ENCODE peak calls at places on chromosomes 7 and 10, in nine cellular contexts. One of them, this sample, is unnamed.

GRCh38 chr7:134632937-134633540 is 13.6 kb upstream of the BPGM start:
- DNase-seq in foreskin fibroblast: peak; percentile 46
- DNase-seq in NB4: peak; percentile 64
- DNase-seq in NT2/D1: peak; percentile 27
- DNase-seq in fibroblast of pulmonary artery: peak; percentile 79
- DNase-seq in IMR-90: peak; percentile 69
- DNase-seq in astrocyte of the spinal cord: peak; percentile 58
- DNase-seq in tibial artery: no peak
- DNase-seq in cardiac muscle cell: peak; percentile 54
- DNase-seq in this sample: peak; percentile 31

GRCh38 chr10:88386204-88386877 is 196.8 kb downstream of the RNLS start:
- DNase-seq in astrocyte of the spinal cord: peak; percentile 10
- DNase-seq in cardiac muscle cell: no peak
- DNase-seq in IMR-90: no peak
- DNase-seq in NB4: peak; percentile 30
- DNase-seq in foreskin fibroblast: peak; percentile 41
- DNase-seq in fibroblast of pulmonary artery: peak; percentile 34
- DNase-seq in tibial artery: no peak
- DNase-seq in NT2/D1: no peak
- DNase-seq in this sample: peak; percentile 8

GRCh38 chr7:877312-878232 is 1.2 kb downstream of the GET4 start:
- DNase-seq in NT2/D1: no peak
- DNase-seq in NB4: peak; percentile 45
- DNase-seq in tibial artery: no peak
- DNase-seq in cardiac muscle cell: no peak
- DNase-seq in IMR-90: no peak
- DNase-seq in fibroblast of pulmonary artery: no peak
- DNase-seq in foreskin fibroblast: no peak
- DNase-seq in astrocyte of the spinal cord: no peak
- DNase-seq in this sample: no peak

GRCh38 chr10:50542871-50543270 is 80.9 kb downstream of the SGMS1 start:
- DNase-seq in tibial artery: no peak
- DNase-seq in IMR-90: no peak
- DNase-seq in fibroblast of pulmonary artery: no peak
- DNase-seq in cardiac muscle cell: no peak
- DNase-seq in NB4: no peak
- DNase-seq in foreskin fibroblast: no peak
- DNase-seq in astrocyte of the spinal cord: no peak
- DNase-seq in NT2/D1: no peak
- DNase-seq in this sample: no peak

GRCh38 chr10:4194231-4194630 is 409.2 kb upstream of the KLF6 start:
- DNase-seq in foreskin fibroblast: no peak
- DNase-seq in cardiac muscle cell: no peak
- DNase-seq in astrocyte of the spinal cord: no peak
- DNase-seq in NT2/D1: no peak
- DNase-seq in IMR-90: peak; percentile 56
- DNase-seq in NB4: no peak
- DNase-seq in fibroblast of pulmonary artery: no peak
- DNase-seq in tibial artery: no peak
- DNase-seq in this sample: no peak

GRCh38 chr7:102431617-102432298 is 1.6 kb upstream of the ORAI2 start:
- DNase-seq in NB4: peak; percentile 75
- DNase-seq in NT2/D1: no peak
- DNase-seq in tibial artery: no peak
- DNase-seq in fibroblast of pulmonary artery: no peak
- DNase-seq in foreskin fibroblast: no peak
- DNase-seq in cardiac muscle cell: peak; percentile 19
- DNase-seq in IMR-90: no peak
- DNase-seq in astrocyte of the spinal cord: no peak
- DNase-seq in this sample: no peak

GRCh38 chr10:10796061-10796773 is 221.5 kb upstream of the CELF2 start:
- DNase-seq in tibial artery: no peak
- DNase-seq in fibroblast of pulmonary artery: peak; percentile 73
- DNase-seq in astrocyte of the spinal cord: peak; percentile 40
- DNase-seq in cardiac muscle cell: no peak
- DNase-seq in IMR-90: peak; percentile 38
- DNase-seq in NB4: no peak
- DNase-seq in foreskin fibroblast: no peak
- DNase-seq in NT2/D1: no peak
- DNase-seq in this sample: no peak

GRCh38 chr7:44285561-44285960 is 39.8 kb downstream of the CAMK2B start:
- DNase-seq in NT2/D1: no peak
- DNase-seq in tibial artery: peak; percentile 3
- DNase-seq in cardiac muscle cell: no peak
- DNase-seq in IMR-90: no peak
- DNase-seq in astrocyte of the spinal cord: no peak
- DNase-seq in foreskin fibroblast: no peak
- DNase-seq in fibroblast of pulmonary artery: no peak
- DNase-seq in NB4: no peak
- DNase-seq in this sample: peak; percentile 1

GRCh38 chr7:151699147-151699546 is 177.8 kb downstream of the PRKAG2 start:
- DNase-seq in astrocyte of the spinal cord: peak; percentile 98
- DNase-seq in fibroblast of pulmonary artery: peak; percentile 91
- DNase-seq in NB4: peak; percentile 98
- DNase-seq in IMR-90: peak; percentile 97
- DNase-seq in NT2/D1: no peak
- DNase-seq in foreskin fibroblast: peak; percentile 47
- DNase-seq in cardiac muscle cell: no peak
- DNase-seq in tibial artery: no peak
- DNase-seq in this sample: no peak

GRCh38 chr7:111931016-111931517 is 275.1 kb downstream of the DOCK4 start:
- DNase-seq in IMR-90: peak; percentile 75
- DNase-seq in foreskin fibroblast: peak; percentile 32
- DNase-seq in cardiac muscle cell: no peak
- DNase-seq in fibroblast of pulmonary artery: peak; percentile 62
- DNase-seq in tibial artery: no peak
- DNase-seq in NB4: no peak
- DNase-seq in astrocyte of the spinal cord: peak; percentile 79
- DNase-seq in NT2/D1: peak; percentile 38
- DNase-seq in this sample: no peak

GRCh38 chr10:14063531-14064317 is 267.0 kb downstream of the FRMD4A start:
- DNase-seq in IMR-90: peak; percentile 87
- DNase-seq in NB4: no peak
- DNase-seq in fibroblast of pulmonary artery: peak; percentile 93
- DNase-seq in NT2/D1: no peak
- DNase-seq in foreskin fibroblast: peak; percentile 84
- DNase-seq in astrocyte of the spinal cord: peak; percentile 89
- DNase-seq in tibial artery: peak; percentile 44
- DNase-seq in cardiac muscle cell: peak; percentile 44
- DNase-seq in this sample: no peak

GRCh38 chr10:43294241-43294658 is 27.4 kb upstream of the RASGEF1A start:
- DNase-seq in IMR-90: no peak
- DNase-seq in astrocyte of the spinal cord: no peak
- DNase-seq in cardiac muscle cell: no peak
- DNase-seq in tibial artery: no peak
- DNase-seq in foreskin fibroblast: no peak
- DNase-seq in NB4: no peak
- DNase-seq in NT2/D1: no peak
- DNase-seq in fibroblast of pulmonary artery: no peak
- DNase-seq in this sample: no peak

DNA sequence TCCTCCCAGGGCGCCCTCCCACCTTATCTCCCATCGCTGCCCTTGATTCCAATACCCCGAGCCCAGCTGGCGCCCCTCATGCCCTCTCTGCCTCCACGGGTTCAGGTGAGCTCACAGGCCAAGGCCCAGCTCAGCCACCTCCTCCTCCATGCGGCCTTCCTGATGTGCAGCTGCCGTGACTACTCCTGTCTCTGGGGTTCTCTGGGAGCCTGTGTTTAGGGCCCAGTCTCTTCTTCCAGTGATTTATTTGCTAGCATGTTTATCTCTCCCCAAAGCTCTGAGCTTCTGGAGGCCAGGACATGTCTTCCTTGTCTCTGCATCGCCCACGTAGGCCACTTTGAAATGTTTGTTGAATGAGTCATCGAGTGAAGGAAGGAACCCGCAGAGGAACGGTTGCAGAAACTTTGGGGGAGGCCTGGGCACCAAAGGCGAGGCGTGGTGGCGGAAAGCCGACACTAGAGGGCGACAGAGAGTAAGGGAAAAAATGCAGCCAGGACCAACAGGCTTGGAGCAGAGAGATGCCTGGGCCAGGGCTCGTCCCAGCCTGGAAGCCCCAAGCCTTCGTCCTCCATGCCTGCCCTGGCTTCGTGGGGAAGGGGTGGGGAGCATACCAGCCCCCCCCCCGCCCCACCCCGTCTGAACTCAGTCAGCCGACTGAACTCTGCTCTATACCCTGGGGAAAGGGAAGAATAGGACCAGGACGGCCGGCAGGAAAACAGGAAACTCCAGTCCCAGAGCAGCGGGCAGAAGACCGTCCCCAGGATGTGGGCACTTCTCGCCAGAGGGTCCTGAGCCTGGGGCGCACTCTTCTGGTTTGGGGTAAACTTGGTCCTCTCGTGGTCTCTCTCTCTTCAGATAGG is 10.9 kb upstream of the HSPB1 start:
- DNase-seq in foreskin fibroblast: peak; percentile 96
- DNase-seq in fibroblast of pulmonary artery: peak; percentile 98
- DNase-seq in NB4: peak; percentile 97
- DNase-seq in tibial artery: peak; percentile 92
- DNase-seq in astrocyte of the spinal cord: peak; percentile 97
- DNase-seq in IMR-90: peak; percentile 99
- DNase-seq in cardiac muscle cell: peak; percentile 84
- DNase-seq in NT2/D1: peak; percentile 95
- DNase-seq in this sample: peak; percentile 86
- H3K4me3 ChIP-seq in foreskin fibroblast: peak overlapping the region; percentile 35
- H3K4me3 ChIP-seq in fibroblast of pulmonary artery: peak overlapping the region; percentile 40
- H3K4me3 ChIP-seq in NB4: peak overlapping the region; percentile 56
- H3K4me3 ChIP-seq in tibial artery: peak overlapping the region; percentile 52
- H3K4me3 ChIP-seq in astrocyte of the spinal cord: peak overlapping the region; percentile 4
- H3K4me3 ChIP-seq in IMR-90: no peak overlapping the region
- H3K4me3 ChIP-seq in cardiac muscle cell: no peak overlapping the region
- H3K4me3 ChIP-seq in NT2/D1: no peak overlapping the region
- H3K4me3 ChIP-seq in this sample: peak overlapping the region; percentile 44

GRCh38 chr7:42233939-42234338 is 3.1 kb downstream of the GLI3 start:
- DNase-seq in cardiac muscle cell: no peak
- DNase-seq in astrocyte of the spinal cord: peak; percentile 62
- DNase-seq in IMR-90: peak; percentile 68
- DNase-seq in tibial artery: no peak
- DNase-seq in fibroblast of pulmonary artery: peak; percentile 51
- DNase-seq in NB4: no peak
- DNase-seq in foreskin fibroblast: no peak
- DNase-seq in NT2/D1: no peak
- DNase-seq in this sample: no peak
- H3K4me3 ChIP-seq in cardiac muscle cell: no peak overlapping the region
- H3K4me3 ChIP-seq in astrocyte of the spinal cord: no peak overlapping the region
- H3K4me3 ChIP-seq in IMR-90: no peak overlapping the region
- H3K4me3 ChIP-seq in tibial artery: no peak overlapping the region
- H3K4me3 ChIP-seq in fibroblast of pulmonary artery: no peak overlapping the region
- H3K4me3 ChIP-seq in NB4: no peak overlapping the region
- H3K4me3 ChIP-seq in foreskin fibroblast: peak overlapping the region; percentile 76
- H3K4me3 ChIP-seq in NT2/D1: peak overlapping the region; percentile 0
- H3K4me3 ChIP-seq in this sample: no peak overlapping the region

DNA sequence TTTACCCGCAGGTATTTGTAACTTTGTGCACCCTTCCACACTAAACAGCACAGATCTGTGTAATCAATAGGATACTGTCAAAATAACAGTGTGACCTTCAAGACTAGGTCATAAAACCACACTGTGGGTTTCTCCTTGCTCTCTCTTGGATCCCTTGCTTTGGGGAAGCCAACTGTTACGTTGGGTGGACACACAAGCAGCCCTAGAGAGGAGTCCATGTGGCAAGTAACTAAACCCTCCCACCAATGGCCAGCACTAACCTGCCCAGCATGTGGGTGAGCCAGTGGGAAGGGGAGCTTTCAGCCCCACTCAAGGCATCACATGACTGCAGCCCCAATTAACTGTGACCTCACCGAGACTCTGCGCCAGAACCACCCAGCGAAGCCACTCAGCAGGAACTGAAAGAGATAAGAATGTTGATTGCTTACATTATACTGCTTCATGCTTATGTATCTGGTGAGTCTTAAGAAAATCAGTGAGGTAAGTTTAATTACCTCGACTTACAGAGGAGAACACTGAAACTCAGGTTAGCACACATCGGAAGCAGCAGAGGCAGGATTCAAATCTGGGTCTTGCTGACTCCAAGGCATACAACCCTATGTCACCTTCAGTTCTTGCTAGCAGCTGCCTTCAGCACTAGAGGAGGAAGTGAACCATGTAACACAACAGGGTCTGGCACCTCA is 9.4 kb upstream of the ZC3HAV1 start:
- DNase-seq in NT2/D1: no peak
- DNase-seq in IMR-90: peak; percentile 37
- DNase-seq in fibroblast of pulmonary artery: peak; percentile 13
- DNase-seq in NB4: peak; percentile 77
- DNase-seq in tibial artery: no peak
- DNase-seq in astrocyte of the spinal cord: no peak
- DNase-seq in cardiac muscle cell: no peak
- DNase-seq in foreskin fibroblast: no peak
- DNase-seq in this sample: peak; percentile 80
- H3K4me3 ChIP-seq in NT2/D1: no peak overlapping the region
- H3K4me3 ChIP-seq in IMR-90: no peak overlapping the region
- H3K4me3 ChIP-seq in fibroblast of pulmonary artery: no peak overlapping the region
- H3K4me3 ChIP-seq in NB4: no peak overlapping the region
- H3K4me3 ChIP-seq in tibial artery: no peak overlapping the region
- H3K4me3 ChIP-seq in astrocyte of the spinal cord: no peak overlapping the region
- H3K4me3 ChIP-seq in cardiac muscle cell: no peak overlapping the region
- H3K4me3 ChIP-seq in foreskin fibroblast: no peak overlapping the region
- H3K4me3 ChIP-seq in this sample: peak overlapping the region; percentile 21

GRCh38 chr10:77742172-77742571 is 104.6 kb upstream of the KCNMA1 start:
- DNase-seq in tibial artery: no peak
- DNase-seq in IMR-90: no peak
- DNase-seq in NT2/D1: no peak
- DNase-seq in astrocyte of the spinal cord: no peak
- DNase-seq in NB4: no peak
- DNase-seq in foreskin fibroblast: no peak
- DNase-seq in cardiac muscle cell: no peak
- DNase-seq in fibroblast of pulmonary artery: no peak
- DNase-seq in this sample: no peak

GRCh38 chr10:77732213-77733003 is 94.8 kb upstream of the KCNMA1 start:
- DNase-seq in tibial artery: no peak
- DNase-seq in fibroblast of pulmonary artery: no peak
- DNase-seq in NB4: no peak
- DNase-seq in astrocyte of the spinal cord: no peak
- DNase-seq in cardiac muscle cell: no peak
- DNase-seq in foreskin fibroblast: no peak
- DNase-seq in NT2/D1: no peak
- DNase-seq in IMR-90: no peak
- DNase-seq in this sample: no peak

GRCh38 chr10:77741746-77742145 is 104.1 kb upstream of the KCNMA1 start:
- DNase-seq in NT2/D1: no peak
- DNase-seq in tibial artery: no peak
- DNase-seq in NB4: no peak
- DNase-seq in IMR-90: peak; percentile 65
- DNase-seq in astrocyte of the spinal cord: peak; percentile 56
- DNase-seq in fibroblast of pulmonary artery: peak; percentile 17
- DNase-seq in foreskin fibroblast: peak; percentile 44
- DNase-seq in cardiac muscle cell: no peak
- DNase-seq in this sample: no peak

GRCh38 chr10:77738496-77739158 is 101.0 kb upstream of the KCNMA1 start:
- DNase-seq in fibroblast of pulmonary artery: no peak
- DNase-seq in tibial artery: no peak
- DNase-seq in astrocyte of the spinal cord: no peak
- DNase-seq in NB4: no peak
- DNase-seq in cardiac muscle cell: no peak
- DNase-seq in IMR-90: no peak
- DNase-seq in NT2/D1: no peak
- DNase-seq in foreskin fibroblast: no peak
- DNase-seq in this sample: no peak

GRCh38 chr10:77737608-77738007 is 100.0 kb upstream of the KCNMA1 start:
- DNase-seq in NT2/D1: no peak
- DNase-seq in NB4: no peak
- DNase-seq in tibial artery: no peak
- DNase-seq in IMR-90: peak; percentile 94
- DNase-seq in fibroblast of pulmonary artery: peak; percentile 86
- DNase-seq in astrocyte of the spinal cord: peak; percentile 84
- DNase-seq in cardiac muscle cell: no peak
- DNase-seq in foreskin fibroblast: peak; percentile 97
- DNase-seq in this sample: no peak
- H3K4me3 ChIP-seq in NT2/D1: no peak overlapping the region
- H3K4me3 ChIP-seq in NB4: no peak overlapping the region
- H3K4me3 ChIP-seq in tibial artery: no peak overlapping the region
- H3K4me3 ChIP-seq in IMR-90: no peak overlapping the region
- H3K4me3 ChIP-seq in fibroblast of pulmonary artery: no peak overlapping the region
- H3K4me3 ChIP-seq in astrocyte of the spinal cord: no peak overlapping the region
- H3K4me3 ChIP-seq in cardiac muscle cell: no peak overlapping the region
- H3K4me3 ChIP-seq in foreskin fibroblast: no peak overlapping the region
- H3K4me3 ChIP-seq in this sample: no peak overlapping the region